ENCODE peak calls at places on chromosomes 5 and 9, in ten cellular contexts. One of them, this sample, is unnamed.

GRCh38 chr5:123088031-123088805 is 823 bp upstream of the PRDM6 start:
- DNase-seq in A673: no peak
- DNase-seq in right lobe of liver: no peak
- DNase-seq in Peyer's patch: no peak
- DNase-seq in tibial artery: peak; percentile 51
- DNase-seq in PC-3: no peak
- DNase-seq in adrenal gland: no peak
- DNase-seq in pancreas: peak; percentile 60
- DNase-seq in left ventricle myocardium inferior: no peak
- DNase-seq in dorsolateral prefrontal cortex: no peak
- DNase-seq in this sample: no peak

GRCh38 chr5:161086456-161086855 is 234.4 kb upstream of the ATP10B start:
- DNase-seq in dorsolateral prefrontal cortex: no peak
- DNase-seq in left ventricle myocardium inferior: no peak
- DNase-seq in PC-3: no peak
- DNase-seq in A673: no peak
- DNase-seq in Peyer's patch: no peak
- DNase-seq in adrenal gland: no peak
- DNase-seq in pancreas: no peak
- DNase-seq in right lobe of liver: no peak
- DNase-seq in tibial artery: no peak
- DNase-seq in this sample: no peak

GRCh38 chr5:124746252-124746915 is at the start of gene ZNF608:
- DNase-seq in left ventricle myocardium inferior: no peak
- DNase-seq in dorsolateral prefrontal cortex: no peak
- DNase-seq in adrenal gland: peak; percentile 57
- DNase-seq in PC-3: peak; percentile 50
- DNase-seq in tibial artery: peak; percentile 24
- DNase-seq in Peyer's patch: no peak
- DNase-seq in A673: peak; percentile 61
- DNase-seq in right lobe of liver: no peak
- DNase-seq in pancreas: no peak
- DNase-seq in this sample: no peak

GRCh38 chr5:170638454-170639220 is 134.8 kb downstream of the KCNIP1 start:
- DNase-seq in Peyer's patch: peak; percentile 33
- DNase-seq in A673: peak; percentile 77
- DNase-seq in adrenal gland: peak; percentile 72
- DNase-seq in left ventricle myocardium inferior: peak; percentile 50
- DNase-seq in pancreas: peak; percentile 84
- DNase-seq in tibial artery: peak; percentile 59
- DNase-seq in right lobe of liver: peak; percentile 67
- DNase-seq in PC-3: peak; percentile 71
- DNase-seq in dorsolateral prefrontal cortex: peak; percentile 76
- DNase-seq in this sample: peak; percentile 21

GRCh38 chr9:21728781-21729180 is 73.7 kb upstream of the MTAP start:
- DNase-seq in left ventricle myocardium inferior: no peak
- DNase-seq in PC-3: no peak
- DNase-seq in right lobe of liver: no peak
- DNase-seq in adrenal gland: no peak
- DNase-seq in pancreas: no peak
- DNase-seq in A673: peak; percentile 37
- DNase-seq in dorsolateral prefrontal cortex: no peak
- DNase-seq in tibial artery: no peak
- DNase-seq in Peyer's patch: no peak
- DNase-seq in this sample: no peak

GRCh38 chr5:7916171-7916804 is 47.3 kb downstream of the MTRR start:
- DNase-seq in adrenal gland: no peak
- DNase-seq in pancreas: no peak
- DNase-seq in right lobe of liver: no peak
- DNase-seq in PC-3: peak; percentile 84
- DNase-seq in tibial artery: no peak
- DNase-seq in dorsolateral prefrontal cortex: no peak
- DNase-seq in Peyer's patch: no peak
- DNase-seq in A673: no peak
- DNase-seq in left ventricle myocardium inferior: no peak
- DNase-seq in this sample: no peak

GRCh38 chr9:134172198-134173126 is 8.1 kb upstream of the RNU6ATAC start:
- DNase-seq in tibial artery: no peak
- DNase-seq in adrenal gland: peak; percentile 39
- DNase-seq in dorsolateral prefrontal cortex: no peak
- DNase-seq in left ventricle myocardium inferior: peak; percentile 57
- DNase-seq in PC-3: no peak
- DNase-seq in right lobe of liver: no peak
- DNase-seq in Peyer's patch: no peak
- DNase-seq in pancreas: no peak
- DNase-seq in A673: no peak
- DNase-seq in this sample: no peak

GRCh38 chr9:129647635-129648034 is 5.7 kb upstream of the ASB6 start:
- DNase-seq in tibial artery: no peak
- DNase-seq in Peyer's patch: no peak
- DNase-seq in left ventricle myocardium inferior: no peak
- DNase-seq in PC-3: no peak
- DNase-seq in adrenal gland: no peak
- DNase-seq in right lobe of liver: no peak
- DNase-seq in pancreas: no peak
- DNase-seq in A673: no peak
- DNase-seq in dorsolateral prefrontal cortex: no peak
- DNase-seq in this sample: no peak

GRCh38 chr5:178267876-178268275 is 35.3 kb upstream of the PHYKPL start:
- DNase-seq in A673: no peak
- DNase-seq in Peyer's patch: no peak
- DNase-seq in right lobe of liver: no peak
- DNase-seq in PC-3: no peak
- DNase-seq in pancreas: no peak
- DNase-seq in left ventricle myocardium inferior: no peak
- DNase-seq in adrenal gland: no peak
- DNase-seq in tibial artery: no peak
- DNase-seq in dorsolateral prefrontal cortex: no peak
- DNase-seq in this sample: no peak

GRCh38 chr5:43627028-43627427 is 24.0 kb downstream of the NNT start:
- DNase-seq in pancreas: no peak
- DNase-seq in PC-3: peak; percentile 80
- DNase-seq in Peyer's patch: no peak
- DNase-seq in right lobe of liver: no peak
- DNase-seq in tibial artery: peak; percentile 28
- DNase-seq in left ventricle myocardium inferior: no peak
- DNase-seq in A673: peak; percentile 81
- DNase-seq in adrenal gland: peak; percentile 41
- DNase-seq in dorsolateral prefrontal cortex: no peak
- DNase-seq in this sample: no peak

GRCh38 chr9:130364619-130365322 is 80.0 kb upstream of the ASS1 start:
- DNase-seq in right lobe of liver: no peak
- DNase-seq in A673: no peak
- DNase-seq in Peyer's patch: no peak
- DNase-seq in adrenal gland: peak; percentile 24
- DNase-seq in left ventricle myocardium inferior: no peak
- DNase-seq in pancreas: no peak
- DNase-seq in tibial artery: no peak
- DNase-seq in dorsolateral prefrontal cortex: no peak
- DNase-seq in PC-3: peak; percentile 54
- DNase-seq in this sample: no peak

GRCh38 chr5:157920828-157921170 is 61.9 kb upstream of the CLINT1 start:
- DNase-seq in dorsolateral prefrontal cortex: no peak
- DNase-seq in A673: no peak
- DNase-seq in PC-3: no peak
- DNase-seq in Peyer's patch: no peak
- DNase-seq in adrenal gland: no peak
- DNase-seq in left ventricle myocardium inferior: no peak
- DNase-seq in right lobe of liver: no peak
- DNase-seq in pancreas: no peak
- DNase-seq in tibial artery: no peak
- DNase-seq in this sample: no peak

GRCh38 chr5:65018763-65019162 is 250.0 kb downstream of the CWC27 start:
- DNase-seq in Peyer's patch: no peak
- DNase-seq in adrenal gland: no peak
- DNase-seq in dorsolateral prefrontal cortex: no peak
- DNase-seq in tibial artery: no peak
- DNase-seq in A673: no peak
- DNase-seq in right lobe of liver: no peak
- DNase-seq in left ventricle myocardium inferior: peak; percentile 66
- DNase-seq in PC-3: no peak
- DNase-seq in pancreas: no peak
- DNase-seq in this sample: no peak

GRCh38 chr5:146089287-146089686 is 16.1 kb downstream of the PLAC8L1 start:
- DNase-seq in PC-3: no peak
- DNase-seq in Peyer's patch: no peak
- DNase-seq in A673: no peak
- DNase-seq in tibial artery: no peak
- DNase-seq in pancreas: no peak
- DNase-seq in dorsolateral prefrontal cortex: no peak
- DNase-seq in right lobe of liver: no peak
- DNase-seq in left ventricle myocardium inferior: no peak
- DNase-seq in adrenal gland: no peak
- DNase-seq in this sample: no peak

GRCh38 chr5:106699198-106699597 is 971.5 kb downstream of the EFNA5 start:
- DNase-seq in left ventricle myocardium inferior: no peak
- DNase-seq in PC-3: peak; percentile 25
- DNase-seq in pancreas: no peak
- DNase-seq in tibial artery: no peak
- DNase-seq in adrenal gland: no peak
- DNase-seq in right lobe of liver: no peak
- DNase-seq in A673: peak; percentile 13
- DNase-seq in Peyer's patch: no peak
- DNase-seq in dorsolateral prefrontal cortex: no peak
- DNase-seq in this sample: no peak

GRCh38 chr9:89317282-89317681 is 1.0 kb upstream of the SECISBP2 start:
- DNase-seq in adrenal gland: no peak
- DNase-seq in left ventricle myocardium inferior: no peak
- DNase-seq in pancreas: no peak
- DNase-seq in Peyer's patch: no peak
- DNase-seq in right lobe of liver: no peak
- DNase-seq in dorsolateral prefrontal cortex: no peak
- DNase-seq in tibial artery: no peak
- DNase-seq in PC-3: no peak
- DNase-seq in A673: no peak
- DNase-seq in this sample: no peak
- H3K4me3 ChIP-seq in adrenal gland: no peak overlapping the region
- H3K4me3 ChIP-seq in left ventricle myocardium inferior: no peak overlapping the region
- H3K4me3 ChIP-seq in pancreas: no peak overlapping the region
- H3K4me3 ChIP-seq in Peyer's patch: no peak overlapping the region
- H3K4me3 ChIP-seq in right lobe of liver: peak overlapping the region; percentile 68
- H3K4me3 ChIP-seq in dorsolateral prefrontal cortex: peak overlapping the region; percentile 88
- H3K4me3 ChIP-seq in tibial artery: no peak overlapping the region
- H3K4me3 ChIP-seq in PC-3: peak overlapping the region; percentile 74
- H3K4me3 ChIP-seq in A673: no peak overlapping the region
- H3K4me3 ChIP-seq in this sample: no peak overlapping the region

GRCh38 chr5:96901841-96902240 is 25.5 kb downstream of the ERAP2 start:
- DNase-seq in A673: no peak
- DNase-seq in tibial artery: no peak
- DNase-seq in PC-3: peak; percentile 38
- DNase-seq in right lobe of liver: no peak
- DNase-seq in dorsolateral prefrontal cortex: no peak
- DNase-seq in adrenal gland: no peak
- DNase-seq in left ventricle myocardium inferior: no peak
- DNase-seq in Peyer's patch: no peak
- DNase-seq in pancreas: no peak
- DNase-seq in this sample: no peak

GRCh38 chr5:96893342-96893741 is 17.0 kb downstream of the ERAP2 start:
- DNase-seq in tibial artery: no peak
- DNase-seq in dorsolateral prefrontal cortex: no peak
- DNase-seq in PC-3: peak; percentile 35
- DNase-seq in adrenal gland: no peak
- DNase-seq in A673: peak; percentile 55
- DNase-seq in pancreas: no peak
- DNase-seq in right lobe of liver: no peak
- DNase-seq in left ventricle myocardium inferior: no peak
- DNase-seq in Peyer's patch: no peak
- DNase-seq in this sample: no peak

GRCh38 chr5:96901384-96901783 is 25.1 kb downstream of the ERAP2 start:
- DNase-seq in Peyer's patch: no peak
- DNase-seq in A673: peak; percentile 17
- DNase-seq in tibial artery: no peak
- DNase-seq in right lobe of liver: no peak
- DNase-seq in left ventricle myocardium inferior: no peak
- DNase-seq in PC-3: no peak
- DNase-seq in pancreas: no peak
- DNase-seq in dorsolateral prefrontal cortex: no peak
- DNase-seq in adrenal gland: no peak
- DNase-seq in this sample: no peak

GRCh38 chr5:96896806-96897205 is 20.5 kb downstream of the ERAP2 start:
- DNase-seq in adrenal gland: peak; percentile 16
- DNase-seq in dorsolateral prefrontal cortex: no peak
- DNase-seq in left ventricle myocardium inferior: no peak
- DNase-seq in PC-3: no peak
- DNase-seq in A673: no peak
- DNase-seq in tibial artery: no peak
- DNase-seq in pancreas: no peak
- DNase-seq in right lobe of liver: no peak
- DNase-seq in Peyer's patch: peak; percentile 72
- DNase-seq in this sample: no peak

DNA sequence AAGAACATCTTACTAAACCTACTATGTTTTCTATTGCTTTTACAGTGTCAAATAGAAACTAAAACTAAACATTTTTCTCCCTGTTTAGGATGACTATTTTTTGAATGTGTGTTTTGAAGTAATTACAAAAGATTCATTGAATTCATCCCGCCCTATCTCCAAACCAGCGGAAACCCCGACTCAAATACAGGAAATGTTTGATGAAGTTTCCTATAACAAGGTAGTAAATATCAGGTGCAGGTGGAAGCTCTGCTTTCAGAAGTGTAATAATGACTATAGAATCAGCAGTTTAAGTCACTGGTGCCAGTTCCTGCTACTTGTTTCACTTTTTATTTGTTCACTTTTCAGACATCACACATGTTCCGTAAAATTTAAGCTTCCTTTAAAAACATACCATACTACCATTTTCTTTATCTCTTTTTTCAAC is 20.0 kb downstream of the ERAP2 start:
- DNase-seq in pancreas: no peak
- DNase-seq in tibial artery: no peak
- DNase-seq in left ventricle myocardium inferior: no peak
- DNase-seq in Peyer's patch: peak; percentile 43
- DNase-seq in dorsolateral prefrontal cortex: no peak
- DNase-seq in PC-3: no peak
- DNase-seq in right lobe of liver: no peak
- DNase-seq in adrenal gland: no peak
- DNase-seq in A673: no peak
- DNase-seq in this sample: peak; percentile 63
- H3K4me3 ChIP-seq in pancreas: no peak overlapping the region
- H3K4me3 ChIP-seq in tibial artery: no peak overlapping the region
- H3K4me3 ChIP-seq in left ventricle myocardium inferior: no peak overlapping the region
- H3K4me3 ChIP-seq in Peyer's patch: no peak overlapping the region
- H3K4me3 ChIP-seq in dorsolateral prefrontal cortex: no peak overlapping the region
- H3K4me3 ChIP-seq in PC-3: no peak overlapping the region
- H3K4me3 ChIP-seq in right lobe of liver: no peak overlapping the region
- H3K4me3 ChIP-seq in adrenal gland: no peak overlapping the region
- H3K4me3 ChIP-seq in A673: no peak overlapping the region
- H3K4me3 ChIP-seq in this sample: peak overlapping the region; percentile 11

GRCh38 chr5:61408476-61409168 is 76.6 kb downstream of the ZSWIM6 start:
- DNase-seq in dorsolateral prefrontal cortex: peak; percentile 98
- DNase-seq in A673: peak; percentile 99
- DNase-seq in PC-3: peak; percentile 97
- DNase-seq in left ventricle myocardium inferior: peak; percentile 100
- DNase-seq in adrenal gland: peak; percentile 100
- DNase-seq in Peyer's patch: peak; percentile 99
- DNase-seq in pancreas: peak; percentile 97
- DNase-seq in right lobe of liver: peak; percentile 100
- DNase-seq in tibial artery: peak; percentile 99
- DNase-seq in this sample: peak; percentile 98
- H3K4me3 ChIP-seq in dorsolateral prefrontal cortex: peak overlapping the region; percentile 51
- H3K4me3 ChIP-seq in A673: peak overlapping the region; percentile 33
- H3K4me3 ChIP-seq in PC-3: peak overlapping the region; percentile 57
- H3K4me3 ChIP-seq in left ventricle myocardium inferior: peak overlapping the region; percentile 49
- H3K4me3 ChIP-seq in adrenal gland: no peak overlapping the region
- H3K4me3 ChIP-seq in Peyer's patch: peak overlapping the region; percentile 25
- H3K4me3 ChIP-seq in pancreas: no peak overlapping the region
- H3K4me3 ChIP-seq in right lobe of liver: peak overlapping the region; percentile 26
- H3K4me3 ChIP-seq in tibial artery: peak overlapping the region; percentile 28
- H3K4me3 ChIP-seq in this sample: no peak overlapping the region

GRCh38 chr5:32505718-32506117 is 61.2 kb upstream of the ZFR start:
- DNase-seq in Peyer's patch: no peak
- DNase-seq in pancreas: no peak
- DNase-seq in dorsolateral prefrontal cortex: no peak
- DNase-seq in PC-3: no peak
- DNase-seq in tibial artery: no peak
- DNase-seq in right lobe of liver: no peak
- DNase-seq in left ventricle myocardium inferior: no peak
- DNase-seq in adrenal gland: no peak
- DNase-seq in A673: peak; percentile 11
- DNase-seq in this sample: no peak
- H3K4me3 ChIP-seq in Peyer's patch: no peak overlapping the region
- H3K4me3 ChIP-seq in pancreas: no peak overlapping the region
- H3K4me3 ChIP-seq in dorsolateral prefrontal cortex: peak overlapping the region; percentile 30
- H3K4me3 ChIP-seq in PC-3: no peak overlapping the region
- H3K4me3 ChIP-seq in tibial artery: no peak overlapping the region
- H3K4me3 ChIP-seq in right lobe of liver: no peak overlapping the region
- H3K4me3 ChIP-seq in left ventricle myocardium inferior: no peak overlapping the region
- H3K4me3 ChIP-seq in adrenal gland: no peak overlapping the region
- H3K4me3 ChIP-seq in A673: no peak overlapping the region
- H3K4me3 ChIP-seq in this sample: no peak overlapping the region

This sample was measured in CD4-positive, alpha-beta memory T cell.